ENCODE peak calls at places on chromosomes 7 and 10, in eight cellular contexts. R is OCI-LY7, M is psoas muscle, A is IMR-90, V is endothelial cell, C is astrocyte of the spinal cord, H is GM06990, B is fibroblast of mammary gland. J is an unnamed sample.

GRCh38 chr7:132065193-132065972 is 509.0 kb upstream of the PODXL start:
- DNase-seq in R (no peak), M (peak), A (peak), V (no peak), C (peak), H (no peak), B (peak), J (no peak)

GRCh38 chr7:24980695-24981543 is 941 bp upstream of the OSBPL3 start:
- DNase-seq in R (peak), M (no peak), A (peak), V (no peak), C (peak), H (no peak), B (peak), J (peak)

GRCh38 chr10:49512121-49512809 is 26.7 kb downstream of the ERCC6 start:
- DNase-seq in R (peak), M (no peak), A (peak), V (no peak), C (peak), H (peak), B (peak), J (no peak)

GRCh38 chr7:68125173-68125572 is 1128.5 kb downstream of the TYW1 start:
- DNase-seq in R (no peak), M (no peak), A (no peak), V (no peak), C (no peak), H (no peak), B (no peak), J (no peak)

GRCh38 chr7:151631149-151631967 is 111.7 kb upstream of the RHEB start:
- DNase-seq in R (peak), M (no peak), A (no peak), V (no peak), C (no peak), H (no peak), B (no peak), J (no peak)

GRCh38 chr10:122121059-122121458 is 132.1 kb downstream of the TACC2 start:
- DNase-seq in R (no peak), M (no peak), A (no peak), V (no peak), C (no peak), H (no peak), B (no peak), J (no peak)

GRCh38 chr10:14047431-14047830 is 283.3 kb downstream of the FRMD4A start:
- DNase-seq in R (no peak), M (no peak), A (no peak), V (no peak), C (no peak), H (no peak), B (no peak), J (no peak)

GRCh38 chr7:135193615-135194081 is 17.7 kb downstream of the WDR91 start:
- DNase-seq in R (no peak), M (no peak), A (peak), V (no peak), C (peak), H (no peak), B (peak), J (no peak)

GRCh38 chr7:42617071-42617705 is 294.7 kb downstream of the C7orf25 start:
- DNase-seq in R (no peak), M (no peak), A (no peak), V (no peak), C (no peak), H (no peak), B (no peak), J (no peak)

GRCh38 chr7:22786290-22786932 is 36.2 kb downstream of the TOMM7 start:
- DNase-seq in R (no peak), M (no peak), A (no peak), V (no peak), C (no peak), H (no peak), B (no peak), J (no peak)

GRCh38 chr7:93427107-93427506 is 147.4 kb downstream of the CALCR start:
- DNase-seq in R (no peak), M (no peak), A (no peak), V (no peak), C (no peak), H (no peak), B (no peak), J (no peak)

GRCh38 chr10:79382491-79382941 is 35.2 kb downstream of the PPIF start:
- DNase-seq in R (no peak), M (peak), A (no peak), V (no peak), C (no peak), H (no peak), B (no peak), J (peak)

GRCh38 chr10:33460461-33461294 is 126.2 kb upstream of the NRP1 start:
- DNase-seq in R (no peak), M (peak), A (peak), V (no peak), C (peak), H (no peak), B (peak), J (no peak)

GRCh38 chr10:128734161-128734560 is 607.9 kb upstream of the MKI67 start:
- DNase-seq in R (no peak), M (no peak), A (no peak), V (no peak), C (no peak), H (no peak), B (no peak), J (no peak)

GRCh38 chr7:95793658-95794057 is 21.3 kb downstream of the DYNC1I1 start:
- DNase-seq in R (no peak), M (no peak), A (no peak), V (no peak), C (no peak), H (no peak), B (no peak), J (no peak)

GRCh38 chr7:95800787-95801186 is 28.4 kb downstream of the DYNC1I1 start:
- DNase-seq in R (no peak), M (no peak), A (no peak), V (no peak), C (no peak), H (no peak), B (no peak), J (no peak)

GRCh38 chr7:95798401-95798930 is 26.1 kb downstream of the DYNC1I1 start:
- DNase-seq in R (no peak), M (no peak), A (no peak), V (no peak), C (peak), H (no peak), B (peak), J (no peak)

GRCh38 chr7:95796617-95797016 is 24.3 kb downstream of the DYNC1I1 start:
- DNase-seq in R (no peak), M (no peak), A (no peak), V (no peak), C (no peak), H (no peak), B (no peak), J (no peak)

GRCh38 chr7:95794917-95795515 is 22.7 kb downstream of the DYNC1I1 start:
- DNase-seq in R (peak), M (no peak), A (peak), V (peak), C (peak), H (no peak), B (peak), J (no peak)
- TF ChIP-seq CTCF in R (peak), M (no peak), A (peak), V (peak), C (peak), H (peak), B (peak), J (peak)

GRCh38 chr10:93471110-93471651 is 11.0 kb downstream of the MYOF start:
- DNase-seq in R (no peak), M (no peak), A (peak), V (no peak), C (peak), H (no peak), B (peak), J (no peak)

GRCh38 chr10:93469454-93469853 is 12.7 kb downstream of the MYOF start:
- DNase-seq in R (no peak), M (no peak), A (no peak), V (no peak), C (no peak), H (no peak), B (no peak), J (no peak)

GRCh38 chr10:93464826-93465388 is 17.2 kb downstream of the MYOF start:
- DNase-seq in R (no peak), M (no peak), A (no peak), V (no peak), C (no peak), H (no peak), B (peak), J (no peak)

GRCh38 chr10:93465806-93466675 is 16.1 kb downstream of the MYOF start:
- DNase-seq in R (no peak), M (peak), A (peak), V (no peak), C (peak), H (no peak), B (peak), J (peak)

GRCh38 chr10:93468532-93469213 is 13.5 kb downstream of the MYOF start:
- DNase-seq in R (no peak), M (no peak), A (peak), V (no peak), C (peak), H (no peak), B (peak), J (no peak)
- TF ChIP-seq CTCF in R (no peak), M (no peak), A (no peak), V (no peak), C (peak), H (no peak), B (peak), J (no peak)

DNA sequence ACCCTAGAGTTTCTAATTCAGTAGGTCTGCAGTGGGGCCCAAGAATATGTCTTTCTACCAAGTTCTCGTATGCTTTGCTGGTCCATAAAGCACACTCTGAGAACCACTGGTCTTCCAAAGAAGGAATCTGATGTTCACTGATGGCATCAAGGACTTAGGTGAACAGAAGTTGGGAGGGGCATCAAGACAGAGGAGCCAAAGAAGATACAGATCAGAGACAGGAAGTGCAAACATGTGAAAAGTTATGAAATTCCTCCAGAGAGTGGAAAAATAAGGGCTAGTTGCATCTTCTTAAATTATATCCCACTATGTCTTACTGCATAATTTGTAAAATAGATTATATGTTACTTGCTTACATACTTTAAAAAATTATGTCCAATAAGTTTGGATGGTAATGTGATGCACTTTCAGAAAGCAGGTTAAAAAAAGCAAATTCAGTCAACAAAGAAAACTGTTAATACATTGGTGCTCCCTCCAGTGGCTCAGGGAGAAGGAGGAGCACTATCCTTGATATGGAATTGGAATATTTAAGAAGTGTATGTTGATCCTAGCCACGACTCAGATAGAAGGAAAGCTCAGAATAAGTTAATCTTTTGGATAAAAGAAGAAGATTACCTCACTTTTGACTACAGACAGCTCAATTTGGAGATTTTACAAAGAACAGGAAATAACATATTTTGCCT is 35.8 kb downstream of the CREB3L2 start:
- DNase-seq in R (no peak), M (no peak), A (no peak), V (no peak), C (no peak), H (no peak), B (no peak), J (no peak)
- TF ChIP-seq CTCF in R (no peak), M (no peak), A (peak), V (no peak), C (peak), H (no peak), B (peak), J (no peak)

GRCh38 chr10:91860885-91861284 is 48.4 kb downstream of the FGFBP3 start:
- DNase-seq in R (no peak), M (no peak), A (no peak), V (no peak), C (no peak), H (no peak), B (no peak), J (no peak)

DNA sequence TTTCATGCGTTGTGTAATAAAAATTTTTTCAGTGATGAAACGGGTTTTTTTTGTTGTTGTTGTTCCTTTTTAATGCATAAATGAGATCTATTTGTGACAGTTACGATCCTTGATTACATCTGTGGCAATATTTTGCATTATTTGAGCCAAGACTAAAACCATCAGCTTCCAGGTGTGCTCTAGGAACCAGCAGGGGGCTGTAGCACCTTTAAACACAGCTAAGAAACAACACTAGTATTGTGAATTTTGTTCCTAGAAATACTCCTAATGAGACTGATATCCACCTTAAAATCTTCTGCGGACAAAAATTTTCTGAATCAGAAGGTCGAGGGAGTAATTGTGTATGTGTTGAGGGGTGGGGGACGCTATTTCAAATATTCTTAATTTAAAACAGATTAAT is 52.6 kb downstream of the FGFBP3 start:
- DNase-seq in R (peak), M (no peak), A (no peak), V (no peak), C (no peak), H (no peak), B (peak), J (no peak)
- TF ChIP-seq CTCF in R (peak), M (no peak), A (no peak), V (no peak), C (peak), H (peak), B (peak), J (no peak)

DNA sequence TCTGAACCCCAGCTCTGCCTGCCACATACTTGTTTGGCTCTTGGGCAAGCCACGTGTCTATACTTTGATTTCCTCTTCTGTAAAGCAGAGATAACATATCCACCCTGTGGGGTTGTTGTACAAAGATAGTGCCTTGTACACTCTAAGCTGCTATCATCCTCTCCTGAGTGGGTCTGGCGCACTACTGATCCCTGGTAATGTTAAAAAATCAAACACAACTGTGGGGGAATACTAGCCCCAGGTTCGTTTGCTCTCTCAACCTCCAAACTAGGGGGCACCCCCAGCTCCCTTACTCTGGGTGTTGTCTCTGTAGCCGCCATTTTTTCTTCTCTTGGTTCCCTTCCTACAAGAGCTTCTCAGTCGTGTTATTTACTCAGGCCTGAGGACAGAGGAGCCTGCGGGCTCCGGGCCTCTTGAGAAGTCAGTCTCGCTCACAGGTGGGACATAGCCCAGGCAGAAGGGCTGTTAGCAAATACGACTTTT is 1.0 kb downstream of the POLM start:
- DNase-seq in R (peak), M (peak), A (no peak), V (no peak), C (no peak), H (peak), B (no peak), J (peak)
- TF ChIP-seq CTCF in R (peak), M (no peak), A (no peak), V (no peak), C (no peak), H (peak), B (no peak), J (no peak)